ENCODE peak calls at places on chromosomes 13 and 19, in six cellular contexts. Z is body of pancreas, S is transverse colon, B is ovary, I is tibial nerve, M is breast epithelium. R is an unnamed sample.

GRCh38 chr19:46746281-46746965 is at the start of gene STRN4:
- DNase-seq in Z (no peak), S (peak; percentile 57), B (peak; percentile 66), I (no peak), M (no peak), R (peak; percentile 51)

GRCh38 chr19:8699908-8700307 is 1.3 kb upstream of the ACTL9 start:
- DNase-seq in Z (no peak), S (no peak), B (no peak), I (no peak), M (no peak), R (no peak)

GRCh38 chr13:67228909-67229308 is 1.2 kb downstream of the PCDH9 start:
- DNase-seq in Z (no peak), S (no peak), B (no peak), I (no peak), M (no peak), R (no peak)

GRCh38 chr13:19852766-19853165 is 10.7 kb downstream of the ZMYM5 start:
- DNase-seq in Z (no peak), S (no peak), B (no peak), I (no peak), M (no peak), R (no peak)

GRCh38 chr19:21020298-21021227 is at the start of gene ZNF430:
- DNase-seq in Z (peak; percentile 91), S (peak; percentile 95), B (peak; percentile 93), I (peak; percentile 94), M (peak; percentile 97), R (peak; percentile 99)

GRCh38 chr19:49069026-49069425 is 3.5 kb downstream of the KCNA7 start:
- DNase-seq in Z (no peak), S (no peak), B (no peak), I (no peak), M (no peak), R (no peak)

GRCh38 chr13:50650936-50651638 is 192.4 kb downstream of the DLEU7 start:
- DNase-seq in Z (no peak), S (no peak), B (no peak), I (no peak), M (no peak), R (no peak)

GRCh38 chr19:19460761-19461265 is 54.5 kb downstream of the TSSK6 start:
- DNase-seq in Z (no peak), S (peak; percentile 52), B (peak; percentile 39), I (peak; percentile 33), M (peak; percentile 30), R (peak; percentile 55)

GRCh38 chr19:33785795-33786194 is 10.9 kb upstream of the KCTD15 start:
- DNase-seq in Z (no peak), S (no peak), B (no peak), I (no peak), M (no peak), R (no peak)

GRCh38 chr19:18069383-18069782 is 17.4 kb downstream of the IL12RB1 start:
- DNase-seq in Z (no peak), S (no peak), B (no peak), I (no peak), M (no peak), R (no peak)

GRCh38 chr13:23608704-23609413 is 38.6 kb downstream of the TNFRSF19 start:
- DNase-seq in Z (no peak), S (peak; percentile 18), B (peak; percentile 38), I (no peak), M (no peak), R (no peak)

GRCh38 chr13:111550062-111550461 is 229.6 kb downstream of the TEX29 start:
- DNase-seq in Z (no peak), S (no peak), B (no peak), I (no peak), M (no peak), R (no peak)

GRCh38 chr13:59975807-59976445 is 187.8 kb downstream of the DIAPH3 start:
- DNase-seq in Z (no peak), S (no peak), B (no peak), I (no peak), M (no peak), R (no peak)

GRCh38 chr13:106205871-106206270 is 329.6 kb downstream of the EFNB2 start:
- DNase-seq in Z (no peak), S (no peak), B (no peak), I (no peak), M (no peak), R (no peak)

GRCh38 chr19:50365434-50366306 is at the start of gene NAPSA:
- DNase-seq in Z (no peak), S (no peak), B (no peak), I (no peak), M (no peak), R (no peak)
- TF ChIP-seq POLR2A in Z (no peak), S (no peak), B (no peak), I (no peak), M (no peak), R (no peak)

DNA sequence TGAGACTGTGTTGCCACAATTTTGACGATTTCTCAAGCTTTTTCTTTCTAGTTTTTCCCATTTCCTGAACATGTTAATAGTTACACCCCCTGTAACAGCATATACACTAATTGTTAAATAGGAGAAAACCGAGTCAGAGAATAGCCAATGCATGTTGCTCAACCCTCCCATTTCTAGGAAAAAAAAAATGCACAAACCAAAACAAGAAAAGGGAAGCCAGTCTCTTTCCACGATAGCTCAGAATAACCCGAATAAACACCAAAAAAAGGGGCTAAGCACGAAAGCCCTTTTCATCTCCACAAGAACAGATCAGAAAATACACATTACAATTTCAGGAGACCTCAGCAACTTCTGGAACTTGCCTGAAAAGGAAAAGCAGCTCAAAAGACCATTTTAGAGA is 16.3 kb downstream of the LATS2 start:
- DNase-seq in Z (no peak), S (no peak), B (no peak), I (no peak), M (no peak), R (no peak)
- TF ChIP-seq CTCF in Z (no peak), S (no peak), B (no peak), I (no peak), M (no peak), R (no peak)

GRCh38 chr19:54420068-54420382 is 4.8 kb downstream of the TTYH1 start:
- DNase-seq in Z (no peak), S (no peak), B (no peak), I (no peak), M (no peak), R (no peak)
- H3K27me3 ChIP-seq in Z (no peaks in the 10 kb centered on the region), S (peaks cover 68% of the 10 kb centered on the region), B (no peaks in the 10 kb centered on the region), I (peaks cover 49% of the 10 kb centered on the region), M (peaks cover 38% of the 10 kb centered on the region), R (no peaks in the 10 kb centered on the region)

DNA sequence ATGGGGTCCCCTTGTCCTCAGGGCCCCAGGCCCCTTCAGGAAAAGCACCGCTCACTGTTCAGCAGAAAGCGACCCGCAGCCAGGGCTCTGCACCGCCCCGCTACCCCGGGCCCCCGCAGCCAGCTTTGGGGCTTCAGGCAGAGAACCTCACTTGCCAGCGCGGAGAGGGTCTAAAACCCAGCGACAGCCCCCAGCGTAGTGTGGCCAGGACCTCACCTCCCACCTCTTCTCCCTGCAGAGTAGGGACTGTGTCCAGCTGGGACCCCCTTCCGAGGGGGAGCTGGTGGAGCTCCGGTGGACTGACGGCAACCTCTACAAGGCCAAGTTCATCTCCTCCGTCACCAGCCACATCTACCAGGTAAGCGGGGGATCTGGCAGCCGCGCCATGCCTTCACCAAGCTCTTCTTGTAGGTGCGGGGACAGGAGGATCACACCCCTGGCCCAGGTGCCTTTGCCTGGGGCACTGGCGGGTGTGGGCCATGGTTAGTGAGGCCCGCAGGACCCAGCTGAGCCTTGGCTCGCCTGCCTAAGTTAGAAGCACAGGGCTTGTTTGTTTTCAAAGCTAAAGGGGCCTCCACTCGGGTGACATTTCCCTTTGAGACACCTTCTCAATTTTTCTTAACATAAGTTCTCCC is 175.7 kb downstream of the KDM4B start:
- DNase-seq in Z (no peak), S (no peak), B (peak; percentile 17), I (no peak), M (no peak), R (no peak)
- TF ChIP-seq POLR2A in Z (no peak), S (no peak), B (no peak), I (no peak), M (no peak), R (no peak)